ENCODE peak calls at places on chromosome 5, in ten cellular contexts. One of them, this sample, is unnamed.

GRCh38 chr5:81189875-81190467 is 43.2 kb upstream of the CKMT2 start:
- DNase-seq in GM23338: no peak
- DNase-seq in fibroblast of villous mesenchyme: peak
- DNase-seq in pancreas: no peak
- DNase-seq in NB4: no peak
- DNase-seq in AG04449: no peak
- DNase-seq in cardiac fibroblast: no peak
- DNase-seq in left ventricle myocardium inferior: no peak
- DNase-seq in astrocyte: no peak
- DNase-seq in heart left ventricle: no peak
- DNase-seq in this sample: no peak

GRCh38 chr5:139915834-139916233 is 120.2 kb downstream of the PSD2 start:
- DNase-seq in GM23338: peak
- DNase-seq in fibroblast of villous mesenchyme: no peak
- DNase-seq in pancreas: no peak
- DNase-seq in NB4: no peak
- DNase-seq in AG04449: no peak
- DNase-seq in cardiac fibroblast: no peak
- DNase-seq in left ventricle myocardium inferior: no peak
- DNase-seq in astrocyte: no peak
- DNase-seq in heart left ventricle: no peak
- DNase-seq in this sample: no peak

GRCh38 chr5:60883229-60883628 is 39.2 kb upstream of the ELOVL7 start:
- DNase-seq in GM23338: peak
- DNase-seq in fibroblast of villous mesenchyme: peak
- DNase-seq in pancreas: no peak
- DNase-seq in NB4: peak
- DNase-seq in AG04449: no peak
- DNase-seq in cardiac fibroblast: peak
- DNase-seq in left ventricle myocardium inferior: no peak
- DNase-seq in astrocyte: no peak
- DNase-seq in heart left ventricle: no peak
- DNase-seq in this sample: no peak

GRCh38 chr5:3100921-3101551 is 349.6 kb upstream of the IRX2 start:
- DNase-seq in GM23338: peak
- DNase-seq in fibroblast of villous mesenchyme: no peak
- DNase-seq in pancreas: no peak
- DNase-seq in NB4: no peak
- DNase-seq in AG04449: no peak
- DNase-seq in cardiac fibroblast: no peak
- DNase-seq in left ventricle myocardium inferior: no peak
- DNase-seq in astrocyte: no peak
- DNase-seq in heart left ventricle: no peak
- DNase-seq in this sample: no peak

GRCh38 chr5:140093179-140093578 is 20.7 kb upstream of the PURA start:
- DNase-seq in GM23338: no peak
- DNase-seq in fibroblast of villous mesenchyme: no peak
- DNase-seq in pancreas: no peak
- DNase-seq in NB4: no peak
- DNase-seq in AG04449: no peak
- DNase-seq in cardiac fibroblast: no peak
- DNase-seq in left ventricle myocardium inferior: no peak
- DNase-seq in astrocyte: no peak
- DNase-seq in heart left ventricle: no peak
- DNase-seq in this sample: no peak

GRCh38 chr5:151070449-151070848 is 10.4 kb downstream of the TNIP1 start:
- DNase-seq in GM23338: no peak
- DNase-seq in fibroblast of villous mesenchyme: peak
- DNase-seq in pancreas: no peak
- DNase-seq in NB4: no peak
- DNase-seq in AG04449: no peak
- DNase-seq in cardiac fibroblast: no peak
- DNase-seq in left ventricle myocardium inferior: no peak
- DNase-seq in astrocyte: no peak
- DNase-seq in heart left ventricle: no peak
- DNase-seq in this sample: no peak

GRCh38 chr5:140600096-140600495 is 32.9 kb downstream of the CD14 start:
- DNase-seq in GM23338: no peak
- DNase-seq in fibroblast of villous mesenchyme: no peak
- DNase-seq in pancreas: no peak
- DNase-seq in NB4: no peak
- DNase-seq in AG04449: no peak
- DNase-seq in cardiac fibroblast: no peak
- DNase-seq in left ventricle myocardium inferior: no peak
- DNase-seq in astrocyte: no peak
- DNase-seq in heart left ventricle: no peak
- DNase-seq in this sample: no peak

GRCh38 chr5:16464664-16465543 is 696 bp downstream of the ZNF622 start:
- DNase-seq in GM23338: peak
- DNase-seq in fibroblast of villous mesenchyme: no peak
- DNase-seq in pancreas: peak
- DNase-seq in NB4: peak
- DNase-seq in AG04449: no peak
- DNase-seq in cardiac fibroblast: no peak
- DNase-seq in left ventricle myocardium inferior: no peak
- DNase-seq in astrocyte: peak
- DNase-seq in heart left ventricle: no peak
- DNase-seq in this sample: no peak

GRCh38 chr5:156825688-156826087 is 24.4 kb upstream of the PPP1R2B start:
- DNase-seq in GM23338: no peak
- DNase-seq in fibroblast of villous mesenchyme: no peak
- DNase-seq in pancreas: no peak
- DNase-seq in NB4: no peak
- DNase-seq in AG04449: no peak
- DNase-seq in cardiac fibroblast: no peak
- DNase-seq in left ventricle myocardium inferior: no peak
- DNase-seq in astrocyte: no peak
- DNase-seq in heart left ventricle: no peak
- DNase-seq in this sample: no peak

GRCh38 chr5:156819967-156820581 is 30.0 kb upstream of the PPP1R2B start:
- DNase-seq in GM23338: no peak
- DNase-seq in fibroblast of villous mesenchyme: no peak
- DNase-seq in pancreas: no peak
- DNase-seq in NB4: no peak
- DNase-seq in AG04449: no peak
- DNase-seq in cardiac fibroblast: no peak
- DNase-seq in left ventricle myocardium inferior: no peak
- DNase-seq in astrocyte: no peak
- DNase-seq in heart left ventricle: no peak
- DNase-seq in this sample: no peak

GRCh38 chr5:156824800-156825199 is 25.3 kb upstream of the PPP1R2B start:
- DNase-seq in GM23338: peak
- DNase-seq in fibroblast of villous mesenchyme: peak
- DNase-seq in pancreas: no peak
- DNase-seq in NB4: peak
- DNase-seq in AG04449: peak
- DNase-seq in cardiac fibroblast: peak
- DNase-seq in left ventricle myocardium inferior: no peak
- DNase-seq in astrocyte: peak
- DNase-seq in heart left ventricle: no peak
- DNase-seq in this sample: peak

GRCh38 chr5:156826150-156826549 is 23.9 kb upstream of the PPP1R2B start:
- DNase-seq in GM23338: no peak
- DNase-seq in fibroblast of villous mesenchyme: no peak
- DNase-seq in pancreas: no peak
- DNase-seq in NB4: peak
- DNase-seq in AG04449: no peak
- DNase-seq in cardiac fibroblast: no peak
- DNase-seq in left ventricle myocardium inferior: no peak
- DNase-seq in astrocyte: no peak
- DNase-seq in heart left ventricle: no peak
- DNase-seq in this sample: no peak

DNA sequence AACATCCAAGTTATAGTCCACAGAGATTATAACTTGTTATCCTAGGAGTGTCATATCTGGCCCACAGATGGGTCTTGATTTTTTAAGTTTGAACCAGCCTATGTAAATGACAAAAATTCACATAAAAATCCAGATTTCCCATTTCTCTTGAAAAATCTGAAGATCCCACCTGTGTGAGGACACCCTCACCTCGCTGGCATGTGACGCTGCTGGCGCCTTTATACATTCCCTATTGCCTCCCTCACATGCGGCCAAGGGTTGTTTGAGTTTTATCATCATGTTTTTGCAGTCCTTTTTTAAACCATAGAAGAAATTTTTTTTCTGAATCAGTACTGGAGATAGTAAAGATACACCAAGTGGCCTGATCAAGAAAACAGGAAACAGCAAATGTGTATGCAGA is 25.9 kb upstream of the PPP1R2B start:
- DNase-seq in GM23338: no peak
- DNase-seq in fibroblast of villous mesenchyme: no peak
- DNase-seq in pancreas: no peak
- DNase-seq in NB4: no peak
- DNase-seq in AG04449: no peak
- DNase-seq in cardiac fibroblast: no peak
- DNase-seq in left ventricle myocardium inferior: no peak
- DNase-seq in astrocyte: no peak
- DNase-seq in heart left ventricle: no peak
- DNase-seq in this sample: no peak
- H3K4me3 ChIP-seq in GM23338: no peak
- H3K4me3 ChIP-seq in fibroblast of villous mesenchyme: no peak
- H3K4me3 ChIP-seq in pancreas: no peak
- H3K4me3 ChIP-seq in NB4: no peak
- H3K4me3 ChIP-seq in AG04449: no peak
- H3K4me3 ChIP-seq in cardiac fibroblast: no peak
- H3K4me3 ChIP-seq in left ventricle myocardium inferior: no peak
- H3K4me3 ChIP-seq in astrocyte: no peak
- H3K4me3 ChIP-seq in heart left ventricle: no peak
- H3K4me3 ChIP-seq in this sample: no peak

DNA sequence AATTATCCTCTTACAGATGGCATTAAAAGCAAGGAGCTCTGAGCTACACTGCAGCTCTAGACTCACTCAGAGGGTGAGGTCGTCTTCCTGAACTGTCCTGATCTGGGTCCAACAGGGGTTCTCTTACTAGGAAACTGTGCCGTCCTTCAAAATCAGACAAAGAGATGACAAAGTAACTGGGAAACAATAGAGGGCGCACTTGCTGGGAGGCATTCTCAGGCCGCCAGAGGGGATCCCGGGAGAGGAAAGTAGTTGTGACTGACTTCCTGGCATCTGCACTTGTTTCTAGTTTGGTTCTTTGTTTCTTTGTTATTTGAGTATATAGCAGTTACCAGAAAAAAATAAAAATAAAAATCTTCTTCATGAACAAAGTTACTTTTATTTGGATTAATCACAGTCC is 142.9 kb upstream of the MSX2 start:
- DNase-seq in GM23338: peak
- DNase-seq in fibroblast of villous mesenchyme: no peak
- DNase-seq in pancreas: no peak
- DNase-seq in NB4: peak
- DNase-seq in AG04449: no peak
- DNase-seq in cardiac fibroblast: peak
- DNase-seq in left ventricle myocardium inferior: no peak
- DNase-seq in astrocyte: no peak
- DNase-seq in heart left ventricle: no peak
- DNase-seq in this sample: no peak
- TF ChIP-seq CTCF in GM23338: peak
- TF ChIP-seq CTCF in fibroblast of villous mesenchyme: peak
- TF ChIP-seq CTCF in pancreas: no peak
- TF ChIP-seq CTCF in NB4: peak
- TF ChIP-seq CTCF in AG04449: peak
- TF ChIP-seq CTCF in cardiac fibroblast: peak
- TF ChIP-seq CTCF in left ventricle myocardium inferior: peak
- TF ChIP-seq CTCF in astrocyte: peak
- TF ChIP-seq CTCF in heart left ventricle: no peak
- TF ChIP-seq CTCF in this sample: peak

GRCh38 chr5:96854067-96854466 is 22.2 kb upstream of the ERAP2 start:
- DNase-seq in GM23338: no peak
- DNase-seq in fibroblast of villous mesenchyme: peak
- DNase-seq in pancreas: no peak
- DNase-seq in NB4: no peak
- DNase-seq in AG04449: no peak
- DNase-seq in cardiac fibroblast: no peak
- DNase-seq in left ventricle myocardium inferior: no peak
- DNase-seq in astrocyte: no peak
- DNase-seq in heart left ventricle: no peak
- DNase-seq in this sample: no peak

GRCh38 chr5:96852769-96853168 is 23.5 kb upstream of the ERAP2 start:
- DNase-seq in GM23338: no peak
- DNase-seq in fibroblast of villous mesenchyme: no peak
- DNase-seq in pancreas: no peak
- DNase-seq in NB4: no peak
- DNase-seq in AG04449: no peak
- DNase-seq in cardiac fibroblast: no peak
- DNase-seq in left ventricle myocardium inferior: no peak
- DNase-seq in astrocyte: peak
- DNase-seq in heart left ventricle: no peak
- DNase-seq in this sample: peak

GRCh38 chr5:96857454-96857853 is 18.8 kb upstream of the ERAP2 start:
- DNase-seq in GM23338: no peak
- DNase-seq in fibroblast of villous mesenchyme: no peak
- DNase-seq in pancreas: no peak
- DNase-seq in NB4: no peak
- DNase-seq in AG04449: no peak
- DNase-seq in cardiac fibroblast: no peak
- DNase-seq in left ventricle myocardium inferior: no peak
- DNase-seq in astrocyte: no peak
- DNase-seq in heart left ventricle: no peak
- DNase-seq in this sample: no peak

GRCh38 chr5:96857924-96858323 is 18.4 kb upstream of the ERAP2 start:
- DNase-seq in GM23338: no peak
- DNase-seq in fibroblast of villous mesenchyme: no peak
- DNase-seq in pancreas: no peak
- DNase-seq in NB4: no peak
- DNase-seq in AG04449: no peak
- DNase-seq in cardiac fibroblast: no peak
- DNase-seq in left ventricle myocardium inferior: no peak
- DNase-seq in astrocyte: no peak
- DNase-seq in heart left ventricle: no peak
- DNase-seq in this sample: no peak

GRCh38 chr5:96855041-96855872 is 21.0 kb upstream of the ERAP2 start:
- DNase-seq in GM23338: no peak
- DNase-seq in fibroblast of villous mesenchyme: peak
- DNase-seq in pancreas: no peak
- DNase-seq in NB4: peak
- DNase-seq in AG04449: no peak
- DNase-seq in cardiac fibroblast: peak
- DNase-seq in left ventricle myocardium inferior: no peak
- DNase-seq in astrocyte: peak
- DNase-seq in heart left ventricle: no peak
- DNase-seq in this sample: peak
- H3K4me3 ChIP-seq in GM23338: no peak
- H3K4me3 ChIP-seq in fibroblast of villous mesenchyme: no peak
- H3K4me3 ChIP-seq in pancreas: no peak
- H3K4me3 ChIP-seq in NB4: no peak
- H3K4me3 ChIP-seq in AG04449: no peak
- H3K4me3 ChIP-seq in cardiac fibroblast: no peak
- H3K4me3 ChIP-seq in left ventricle myocardium inferior: no peak
- H3K4me3 ChIP-seq in astrocyte: no peak
- H3K4me3 ChIP-seq in heart left ventricle: no peak
- H3K4me3 ChIP-seq in this sample: no peak

DNA sequence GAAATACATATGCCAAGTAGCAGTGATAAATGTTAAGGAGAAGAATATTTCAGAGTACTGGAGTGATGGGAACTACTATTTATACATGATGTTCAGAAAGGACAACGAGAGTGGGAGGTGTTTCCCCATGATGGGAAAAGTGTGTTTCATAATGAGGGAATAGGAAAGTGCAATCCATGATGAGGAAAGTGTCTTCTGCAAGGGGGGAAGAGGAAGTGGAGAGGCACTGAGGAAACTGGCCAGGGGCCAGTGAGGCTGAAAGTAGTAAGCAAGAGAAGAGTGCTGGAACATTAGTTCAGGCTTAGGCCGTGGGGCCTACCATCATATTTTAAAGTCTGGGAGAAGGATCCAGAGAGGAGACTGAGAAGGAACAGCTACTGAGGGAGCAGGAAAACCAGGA is 327.2 kb downstream of the SLF1 start:
- DNase-seq in GM23338: no peak
- DNase-seq in fibroblast of villous mesenchyme: no peak
- DNase-seq in pancreas: no peak
- DNase-seq in NB4: no peak
- DNase-seq in AG04449: no peak
- DNase-seq in cardiac fibroblast: no peak
- DNase-seq in left ventricle myocardium inferior: peak
- DNase-seq in astrocyte: no peak
- DNase-seq in heart left ventricle: peak
- DNase-seq in this sample: no peak
- TF ChIP-seq CTCF in GM23338: no peak
- TF ChIP-seq CTCF in fibroblast of villous mesenchyme: no peak
- TF ChIP-seq CTCF in pancreas: no peak
- TF ChIP-seq CTCF in NB4: no peak
- TF ChIP-seq CTCF in AG04449: no peak
- TF ChIP-seq CTCF in cardiac fibroblast: no peak
- TF ChIP-seq CTCF in left ventricle myocardium inferior: no peak
- TF ChIP-seq CTCF in astrocyte: no peak
- TF ChIP-seq CTCF in heart left ventricle: no peak
- TF ChIP-seq CTCF in this sample: no peak